ENCODE peak calls at places on chromosomes 4 and X, in six cellular contexts. Z, D, B, Y, E and J are unnamed samples.

GRCh38 chr4:78512357-78512920 is 39.1 kb upstream of the ANXA3 start:
- DNase-seq in Z (no peak), D (peak), B (no peak), Y (no peak), E (no peak), J (no peak)

GRCh38 chr4:9800878-9801277 is 19.4 kb downstream of the DRD5 start:
- DNase-seq in Z (no peak), D (no peak), B (no peak), Y (no peak), E (no peak), J (peak)

GRCh38 chr4:26206339-26206738 is 114.5 kb upstream of the RBPJ start:
- DNase-seq in Z (peak), D (no peak), B (no peak), Y (no peak), E (no peak), J (peak)

GRCh38 chr4:13700196-13701140 is 72.9 kb upstream of the BOD1L1 start:
- DNase-seq in Z (peak), D (no peak), B (no peak), Y (no peak), E (no peak), J (peak)

GRCh38 chr4:38562751-38563198 is 101.2 kb upstream of the KLF3 start:
- DNase-seq in Z (no peak), D (no peak), B (no peak), Y (no peak), E (no peak), J (peak)

GRCh38 chr4:57190651-57191481 is 80.7 kb upstream of the IGFBP7 start:
- DNase-seq in Z (peak), D (no peak), B (peak), Y (no peak), E (no peak), J (peak)

GRCh38 chr4:2251795-2252529 is 9.9 kb downstream of the MXD4 start:
- DNase-seq in Z (no peak), D (peak), B (no peak), Y (no peak), E (no peak), J (peak)

GRCh38 chr4:147480891-147481576 is at the start of gene EDNRA:
- DNase-seq in Z (peak), D (peak), B (peak), Y (no peak), E (no peak), J (no peak)

GRCh38 chr4:107586321-107586720 is 133.7 kb downstream of the PAPSS1 start:
- DNase-seq in Z (no peak), D (no peak), B (peak), Y (no peak), E (no peak), J (no peak)

GRCh38 chr4:44120646-44121045 is 328.0 kb downstream of the KCTD8 start:
- DNase-seq in Z (no peak), D (no peak), B (no peak), Y (no peak), E (no peak), J (no peak)

GRCh38 chrX:10631416-10632145 is 11.2 kb upstream of the MID1 start:
- DNase-seq in Z (no peak), D (no peak), B (no peak), Y (no peak), E (no peak), J (no peak)

GRCh38 chrX:82087699-82088098 is 885.8 kb downstream of the SH3BGRL start:
- DNase-seq in Z (no peak), D (no peak), B (no peak), Y (no peak), E (no peak), J (no peak)

GRCh38 chr4:122783301-122784215 is 43.1 kb upstream of the FGF2 start:
- DNase-seq in Z (peak), D (peak), B (no peak), Y (no peak), E (no peak), J (peak)

GRCh38 chrX:154368630-154369452 is 5.6 kb downstream of the FLNA start:
- DNase-seq in Z (peak), D (peak), B (no peak), Y (peak), E (peak), J (peak)

GRCh38 chrX:134548257-134548732 is 88.3 kb downstream of the HPRT1 start:
- DNase-seq in Z (no peak), D (no peak), B (no peak), Y (no peak), E (peak), J (no peak)

GRCh38 chr4:149584703-149585102 is 230.9 kb downstream of the IQCM start:
- DNase-seq in Z (no peak), D (no peak), B (no peak), Y (no peak), E (no peak), J (no peak)

GRCh38 chr4:123600921-123601904 is 204.6 kb downstream of the SPRY1 start:
- DNase-seq in Z (no peak), D (no peak), B (no peak), Y (no peak), E (no peak), J (no peak)

GRCh38 chr4:1169691-1170096 is 2.7 kb downstream of the SPON2 start:
- DNase-seq in Z (no peak), D (peak), B (no peak), Y (no peak), E (no peak), J (no peak)

GRCh38 chr4:112979881-112980421 is 69.5 kb upstream of the ANK2 start:
- DNase-seq in Z (no peak), D (no peak), B (no peak), Y (no peak), E (no peak), J (no peak)

GRCh38 chrX:39645059-39645895 is 452.5 kb downstream of the BCOR start:
- DNase-seq in Z (peak), D (peak), B (no peak), Y (no peak), E (no peak), J (peak)

GRCh38 chr4:98516441-98517323 is 141.7 kb downstream of the TSPAN5 start:
- DNase-seq in Z (peak), D (no peak), B (no peak), Y (no peak), E (no peak), J (peak)

GRCh38 chr4:25535701-25536473 is 119.8 kb upstream of the SLC34A2 start:
- DNase-seq in Z (no peak), D (peak), B (no peak), Y (no peak), E (no peak), J (no peak)

GRCh38 chr4:147741190-147741788 is 9.4 kb downstream of the ARHGAP10 start:
- DNase-seq in Z (peak), D (no peak), B (no peak), Y (no peak), E (no peak), J (no peak)